ENCODE peak calls at places on chromosome 14, in seven cellular contexts. F is Caki2; S is amygdala; N is activated naive CD8-positive, alpha-beta T cell treated with anti-CD3 and anti-CD28 coated beads for 36 hours; M is aorta; E is IMR-90; P is activated CD8-positive, alpha-beta memory T cell treated with anti-CD3 and anti-CD28 coated beads for 4 hours. V is an unnamed sample.

GRCh38 chr14:34766060-34766459 is 51.7 kb upstream of the CFL2 start:
- DNase-seq in P (no peak), E (no peak), S (no peak), M (no peak), N (no peak), F (no peak), V (no peak)

GRCh38 chr14:54784060-54784459 is 118.6 kb downstream of the GCH1 start:
- DNase-seq in E (no peak), N (no peak), S (no peak), P (no peak), F (no peak), M (no peak), V (peak)

GRCh38 chr14:52913271-52913670 is 37.6 kb downstream of the FERMT2 start:
- DNase-seq in S (no peak), M (no peak), P (no peak), E (peak), F (peak), N (no peak), V (no peak)

GRCh38 chr14:94761999-94762377 is 7.9 kb downstream of the GSC start:
- DNase-seq in F (no peak), S (no peak), N (no peak), M (no peak), P (no peak), E (no peak), V (no peak)

GRCh38 chr14:68820536-68820935 is 27.7 kb upstream of the ZFP36L1 start:
- DNase-seq in M (no peak), S (no peak), N (no peak), P (no peak), E (no peak), F (no peak), V (no peak)

GRCh38 chr14:71529855-71530254 is 402.4 kb upstream of the RGS6 start:
- DNase-seq in S (peak), E (no peak), F (no peak), N (no peak), M (no peak), P (no peak), V (peak)

GRCh38 chr14:70257526-70257925 is 68.8 kb upstream of the SLC8A3 start:
- DNase-seq in F (no peak), S (no peak), M (no peak), E (no peak), P (no peak), N (no peak), V (no peak)

GRCh38 chr14:93857500-93857899 is 69.2 kb upstream of the PRIMA1 start:
- DNase-seq in P (no peak), S (no peak), E (no peak), F (no peak), N (no peak), M (no peak), V (no peak)

GRCh38 chr14:64137657-64138290 is 156.4 kb downstream of the ESR2 start:
- DNase-seq in F (no peak), S (no peak), M (no peak), E (peak), P (no peak), N (no peak), V (no peak)

GRCh38 chr14:49549446-49549845 is 36.7 kb downstream of the RPS29 start:
- DNase-seq in S (no peak), E (no peak), N (no peak), P (no peak), F (no peak), M (no peak), V (no peak)

GRCh38 chr14:23183479-23183878 is at the start of gene SLC7A8:
- DNase-seq in P (no peak), F (no peak), M (peak), E (no peak), N (peak), S (peak), V (no peak)

GRCh38 chr14:21631084-21631483 is 3.7 kb downstream of the OR10G2 start:
- DNase-seq in F (no peak), S (no peak), M (no peak), P (no peak), E (no peak), N (no peak), V (no peak)

GRCh38 chr14:36505193-36505815 is 14.7 kb downstream of the NKX2-1 start:
- DNase-seq in N (no peak), F (no peak), M (no peak), S (no peak), E (no peak), P (no peak), V (no peak)

GRCh38 chr14:19823765-19824164 is 20.2 kb downstream of the OR4N2 start:
- DNase-seq in E (no peak), S (no peak), P (no peak), F (no peak), N (no peak), M (no peak), V (no peak)

V was measured in cardiac septum.